ENCODE peak calls at places on chromosomes 3 and 15, in five cellular contexts. S, Y, K, B and Z are unnamed samples.

GRCh38 chr15:59116141-59116540 is 11.2 kb downstream of the CCNB2 start:
- DNase-seq in K (no peak), B (no peak), S (no peak), Y (no peak), Z (no peak)

GRCh38 chr3:134161817-134162396 is 88.8 kb downstream of the RYK start:
- DNase-seq in S (no peak), Y (no peak), B (no peak), K (no peak), Z (no peak)

GRCh38 chr15:22796079-22796478 is 9.6 kb downstream of the NIPA1 start:
- DNase-seq in K (no peak), S (no peak), B (no peak), Y (no peak), Z (no peak)

GRCh38 chr3:124298951-124299350 is 307.0 kb upstream of the ROPN1 start:
- DNase-seq in Y (no peak), S (no peak), K (no peak), B (no peak), Z (no peak)

GRCh38 chr3:38168151-38168987 is 3.0 kb downstream of the OXSR1 start:
- DNase-seq in B (no peak), K (no peak), S (no peak), Y (no peak), Z (no peak)

GRCh38 chr3:44066806-44067205 is 174.9 kb upstream of the TOPAZ1 start:
- DNase-seq in B (no peak), Y (no peak), S (no peak), K (no peak), Z (no peak)

GRCh38 chr15:36831125-36831914 is 251.9 kb downstream of the CDIN1 start:
- DNase-seq in K (no peak), Y (no peak), B (no peak), S (no peak), Z (no peak)

GRCh38 chr3:191499307-191500125 is 38.6 kb downstream of the PYDC2 start:
- DNase-seq in S (no peak), K (no peak), B (peak; percentile 59), Y (peak; percentile 52), Z (peak; percentile 36)

GRCh38 chr3:9316881-9317341 is 45.9 kb upstream of the THUMPD3 start:
- DNase-seq in S (no peak), Y (peak; percentile 51), K (no peak), B (peak; percentile 68), Z (no peak)

GRCh38 chr15:91821458-91821857 is 32.0 kb upstream of the SLCO3A1 start:
- DNase-seq in B (no peak), S (no peak), Y (no peak), K (no peak), Z (no peak)

GRCh38 chr15:78752492-78753358 is 58.5 kb downstream of the ADAMTS7 start:
- DNase-seq in S (no peak), K (no peak), Y (no peak), B (peak; percentile 52), Z (no peak)

GRCh38 chr3:24591661-24592555 is 97.3 kb upstream of the THRB start:
- DNase-seq in Y (no peak), K (no peak), B (no peak), S (no peak), Z (no peak)

GRCh38 chr3:55511895-55512585 is 24.9 kb upstream of the WNT5A start:
- DNase-seq in B (no peak), Y (no peak), S (no peak), K (no peak), Z (no peak)

GRCh38 chr3:110564674-110565073 is 506.9 kb upstream of the NECTIN3 start:
- DNase-seq in S (no peak), K (no peak), Y (no peak), B (no peak), Z (no peak)

GRCh38 chr15:32818758-32819405 is 101.1 kb downstream of the GREM1 start:
- DNase-seq in B (no peak), S (no peak), Y (no peak), K (no peak), Z (no peak)

GRCh38 chr3:44048949-44049348 is 192.7 kb upstream of the TOPAZ1 start:
- DNase-seq in B (no peak), Y (no peak), S (no peak), K (no peak), Z (no peak)

DNA sequence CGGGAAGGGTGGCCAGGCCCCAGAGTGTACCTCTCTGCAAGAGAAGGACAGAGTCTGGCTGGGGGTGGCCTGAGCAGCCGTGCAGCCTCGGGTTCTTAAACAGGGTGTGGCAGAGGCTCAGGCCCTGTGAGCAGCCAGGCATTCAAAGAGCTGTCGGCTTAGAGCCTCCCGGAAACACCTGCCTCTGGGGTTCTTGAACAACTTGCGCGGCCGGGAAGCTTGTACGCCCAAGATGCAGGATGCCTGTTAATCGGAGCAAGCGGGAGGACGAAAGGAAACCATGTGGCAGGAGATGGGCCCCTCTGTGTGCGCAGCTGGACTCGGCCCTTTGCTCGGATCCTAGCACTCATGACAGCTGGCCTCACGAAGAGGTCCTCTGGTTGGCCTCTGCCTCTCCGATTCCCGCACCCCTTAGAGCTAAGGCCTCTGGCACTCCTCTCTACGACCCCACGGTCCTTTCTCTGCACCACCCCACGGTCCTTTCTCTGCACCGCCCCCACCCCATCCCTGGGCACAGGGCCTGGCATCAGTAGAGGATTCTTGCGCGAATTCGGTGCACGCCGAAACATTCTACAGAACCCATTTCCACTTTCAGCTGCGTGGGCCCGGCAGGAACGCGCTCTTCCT is 23.9 kb upstream of the TXNRD3 start:
- DNase-seq in B (no peak), Y (no peak), K (no peak), S (no peak), Z (no peak)
- H3K4me1 ChIP-seq in B (no peaks in the 10 kb centered on the region), Y (peaks cover 7% of the 10 kb centered on the region), K (peaks cover 23% of the 10 kb centered on the region), S (no peaks in the 10 kb centered on the region), Z (peaks cover 8% of the 10 kb centered on the region)

GRCh38 chr15:41940441-41940857 is 31.9 kb downstream of the EHD4 start:
- DNase-seq in Y (no peak), S (no peak), B (no peak), K (peak; percentile 49), Z (no peak)

GRCh38 chr15:41942886-41943285 is 29.5 kb downstream of the EHD4 start:
- DNase-seq in K (no peak), S (no peak), B (no peak), Y (no peak), Z (no peak)

GRCh38 chr15:41943543-41944312 is 28.6 kb downstream of the EHD4 start:
- DNase-seq in Y (no peak), K (peak; percentile 71), B (no peak), S (no peak), Z (no peak)

GRCh38 chr15:41939986-41940385 is 32.4 kb downstream of the EHD4 start:
- DNase-seq in S (no peak), K (no peak), Y (no peak), B (no peak), Z (no peak)

DNA sequence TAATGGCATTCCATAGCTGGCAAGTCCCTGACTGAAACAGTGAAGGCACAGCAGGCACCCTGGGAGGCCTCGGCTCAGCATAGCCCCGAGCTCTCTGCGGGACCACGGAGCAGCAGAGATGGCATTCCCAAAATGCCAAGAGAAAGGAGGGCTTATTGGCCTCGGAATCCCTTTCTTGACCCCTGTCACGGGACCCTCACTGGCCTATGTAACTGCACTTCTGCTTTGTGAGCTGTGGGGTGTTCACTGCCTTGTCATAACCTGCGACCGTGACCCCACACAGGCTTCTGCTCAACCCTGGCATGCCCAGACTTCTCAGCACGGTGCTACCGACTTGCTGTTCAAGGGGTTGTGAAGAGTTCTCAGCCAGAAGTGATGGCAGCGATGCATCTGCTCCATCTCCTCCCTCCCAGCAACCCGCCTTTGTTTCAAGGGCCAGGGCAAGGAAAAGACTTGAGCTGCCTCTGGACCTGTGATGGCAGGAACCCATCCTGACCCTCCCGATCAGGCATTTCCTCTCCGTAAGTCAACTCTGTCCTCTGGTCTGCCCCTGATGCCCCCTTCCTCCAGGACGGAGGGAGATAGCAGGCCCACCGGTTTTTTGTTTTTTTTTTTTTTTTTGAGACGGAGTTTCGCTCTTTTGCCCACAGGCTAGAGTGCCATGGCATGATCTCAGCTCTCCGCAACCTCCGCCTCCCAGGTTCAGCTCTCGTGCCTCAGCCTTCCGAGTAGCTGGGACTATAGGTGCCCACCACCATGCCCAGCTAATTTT is 30.5 kb downstream of the EHD4 start:
- DNase-seq in S (no peak), Y (no peak), K (peak; percentile 47), B (no peak), Z (no peak)
- TF ChIP-seq EP300 in S (no peak), Y (no peak), K (no peak), B (no peak), Z (no peak)

GRCh38 chr3:33218072-33218445 is 551 bp downstream of the SUSD5 start:
- DNase-seq in B (no peak), Y (no peak), K (no peak), S (no peak), Z (no peak)
- TF ChIP-seq CTCF in B (no peak), Y (no peak), K (no peak), S (no peak), Z (no peak)

GRCh38 chr3:39752751-39753150 is 56.7 kb upstream of the MYRIP start:
- DNase-seq in K (no peak), S (no peak), Y (no peak), B (no peak), Z (no peak)

GRCh38 chr3:39750677-39751076 is 58.7 kb upstream of the MYRIP start:
- DNase-seq in K (no peak), B (no peak), Y (no peak), S (no peak), Z (no peak)

GRCh38 chr3:39752019-39752637 is 57.3 kb upstream of the MYRIP start:
- DNase-seq in S (no peak), Y (no peak), B (no peak), K (no peak), Z (no peak)

GRCh38 chr3:39744746-39745145 is 64.7 kb upstream of the MYRIP start:
- DNase-seq in K (no peak), S (no peak), Y (no peak), B (no peak), Z (no peak)

DNA sequence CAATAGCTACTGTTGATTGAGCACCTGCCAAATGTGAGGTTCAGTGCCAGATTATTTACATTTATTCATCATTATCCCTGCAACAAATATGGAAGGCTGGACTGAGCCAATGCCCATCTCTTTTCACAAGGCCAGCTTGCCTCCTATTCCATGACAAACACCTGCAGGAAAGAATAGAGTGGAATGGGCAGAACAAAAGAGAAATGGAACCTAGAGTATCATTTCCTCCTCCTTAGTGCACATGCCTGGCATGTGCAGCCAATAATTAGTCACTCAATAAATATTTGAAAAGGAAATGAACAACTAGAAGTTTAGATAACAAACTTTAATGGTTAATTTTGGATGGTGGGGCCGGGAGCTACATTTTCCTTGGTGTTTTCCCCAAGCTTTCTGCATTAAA is 61.4 kb upstream of the MYRIP start:
- DNase-seq in Y (no peak), K (no peak), B (no peak), S (no peak), Z (no peak)
- H3K4me1 ChIP-seq in Y (no peaks in the 10 kb centered on the region), K (no peaks in the 10 kb centered on the region), B (no peaks in the 10 kb centered on the region), S (peaks cover 3% of the 10 kb centered on the region), Z (peaks cover 26% of the 10 kb centered on the region)

DNA sequence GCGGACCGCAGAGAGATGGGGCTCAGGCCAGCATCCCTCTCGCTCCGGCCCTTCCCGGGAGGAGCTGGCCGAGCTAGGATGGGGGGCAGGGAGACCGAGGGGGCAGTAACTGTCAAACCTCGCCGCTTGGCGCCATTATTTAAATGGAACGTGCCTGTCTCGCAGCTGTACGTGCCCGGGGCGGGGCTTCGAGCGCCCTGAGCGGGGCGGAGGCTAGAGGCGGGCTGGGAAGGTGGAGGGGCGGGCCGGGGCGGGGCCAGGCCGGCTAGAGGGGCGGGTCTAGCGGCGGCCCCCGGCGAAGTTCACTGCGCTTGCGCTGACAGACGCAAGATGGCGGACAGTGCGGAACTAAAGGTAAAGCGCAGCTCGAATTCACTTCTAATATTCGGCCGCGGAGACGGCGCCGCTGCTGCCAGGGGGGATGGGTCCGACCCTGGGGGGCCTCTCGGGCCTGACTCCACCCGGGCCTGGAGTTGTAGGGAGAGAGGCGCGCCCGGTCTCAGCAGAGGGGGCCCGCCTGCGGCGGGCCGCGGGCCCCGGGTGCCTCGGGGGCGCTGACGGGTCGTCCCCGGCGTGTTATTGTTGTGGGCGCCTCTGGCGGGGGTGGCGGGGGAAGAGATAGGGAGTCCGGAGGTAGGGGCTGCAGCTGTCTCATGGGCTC is at the start of gene PIAS1:
- DNase-seq in S (peak; percentile 91), Y (peak; percentile 93), B (peak; percentile 97), K (peak; percentile 95), Z (peak; percentile 95)
- TF ChIP-seq EP300 in S (no peak), Y (no peak), B (no peak), K (no peak), Z (no peak)